ENCODE peak calls at places on chromosomes 2 and 18, in six cellular contexts. K is HL-60, J is endothelial cell of umbilical vein, D is cardiac muscle cell, M is OCI-LY7, I is AG04450. P is an unnamed sample.
A peak's percentile ranks its signal among the peaks of the same experiment; 100 is the strongest.

GRCh38 chr2:198383392-198383791 is 579.0 kb downstream of the PLCL1 start:
- DNase-seq in K (no peak), J (no peak), D (no peak), M (no peak), I (no peak), P (no peak)

GRCh38 chr2:72148975-72149555 is 1.4 kb upstream of the CYP26B1 start:
- DNase-seq in D (peak; percentile 75), K (no peak), J (peak; percentile 31), M (no peak), I (no peak), P (no peak)

GRCh38 chr2:64017811-64018714 is 1.2 kb downstream of the VPS54 start:
- DNase-seq in K (peak; percentile 40), M (peak; percentile 39), I (no peak), D (peak; percentile 58), J (peak; percentile 72), P (no peak)

GRCh38 chr2:23900927-23901322 is 26.0 kb downstream of the ATAD2B start:
- DNase-seq in M (no peak), K (no peak), I (peak; percentile 55), D (no peak), J (peak; percentile 85), P (peak; percentile 77)

GRCh38 chr18:35158728-35159443 is 81.9 kb upstream of the ZNF397 start:
- DNase-seq in M (peak; percentile 60), K (peak; percentile 89), D (no peak), J (no peak), I (no peak), P (no peak)

GRCh38 chr18:62420513-62421209 is 95.6 kb downstream of the TNFRSF11A start:
- DNase-seq in D (no peak), M (no peak), K (no peak), I (no peak), J (peak; percentile 92), P (peak; percentile 59)

GRCh38 chr2:127103243-127104165 is 3.5 kb downstream of the BIN1 start:
- DNase-seq in D (no peak), J (no peak), M (no peak), I (no peak), K (no peak), P (no peak)

GRCh38 chr2:169670215-169670651 is 24.0 kb downstream of the CFAP210 start:
- DNase-seq in J (no peak), K (no peak), M (no peak), D (no peak), I (no peak), P (no peak)

GRCh38 chr18:7281579-7281978 is 50.7 kb downstream of the LRRC30 start:
- DNase-seq in D (no peak), K (no peak), I (no peak), J (no peak), M (no peak), P (no peak)

GRCh38 chr2:47656715-47657600 is 126.0 kb upstream of the MSH6 start:
- DNase-seq in K (no peak), I (no peak), D (no peak), M (peak; percentile 57), J (no peak), P (no peak)

GRCh38 chr2:49248506-49248905 is 94.2 kb upstream of the FSHR start:
- DNase-seq in K (no peak), D (no peak), I (peak; percentile 87), M (no peak), J (peak; percentile 34), P (peak; percentile 41)

GRCh38 chr2:199160677-199161465 is 296.9 kb downstream of the SATB2 start:
- DNase-seq in J (peak; percentile 35), M (no peak), K (no peak), D (no peak), I (peak; percentile 50), P (peak; percentile 5)

GRCh38 chr2:134550566-134551164 is 168.1 kb downstream of the TMEM163 start:
- DNase-seq in D (no peak), K (no peak), J (no peak), I (no peak), M (no peak), P (no peak)

GRCh38 chr2:233976690-233977294 is 59.6 kb downstream of the TRPM8 start:
- DNase-seq in D (peak; percentile 44), I (peak; percentile 45), J (peak; percentile 57), K (peak; percentile 34), M (peak; percentile 41), P (peak; percentile 8)

GRCh38 chr18:23257686-23258565 is 122.6 kb downstream of the CABLES1 start:
- DNase-seq in J (peak; percentile 33), K (peak; percentile 61), I (no peak), D (no peak), M (no peak), P (no peak)

GRCh38 chr18:63747006-63747405 is 28.2 kb upstream of the SERPINB7 start:
- DNase-seq in M (no peak), I (no peak), K (no peak), D (no peak), J (no peak), P (no peak)

GRCh38 chr2:37414470-37414949 is 70.1 kb downstream of the QPCT start:
- DNase-seq in M (peak; percentile 70), I (peak; percentile 56), D (peak; percentile 67), J (peak; percentile 71), K (peak; percentile 40), P (no peak)

GRCh38 chr2:85920810-85921545 is 32.2 kb upstream of the ST3GAL5 start:
- DNase-seq in J (peak; percentile 11), M (no peak), D (no peak), K (no peak), I (no peak), P (no peak)

GRCh38 chr2:129888896-129889295 is 90.6 kb upstream of the RAB6C start:
- DNase-seq in I (no peak), D (no peak), J (no peak), K (no peak), M (no peak), P (no peak)

GRCh38 chr2:133303150-133303549 is 265.1 kb downstream of the NCKAP5 start:
- DNase-seq in D (no peak), M (no peak), K (no peak), J (no peak), I (peak; percentile 49), P (no peak)

GRCh38 chr2:217790681-217791392 is 212.0 kb downstream of the TNS1 start:
- DNase-seq in J (peak; percentile 17), M (no peak), D (no peak), I (peak; percentile 24), K (no peak), P (peak; percentile 14)
- H3K27ac ChIP-seq in J (no peak overlapping the region), M (no peak overlapping the region), D (no peak overlapping the region), I (peak overlapping the region; percentile 21), K (no peak overlapping the region), P (no peak overlapping the region)

DNA sequence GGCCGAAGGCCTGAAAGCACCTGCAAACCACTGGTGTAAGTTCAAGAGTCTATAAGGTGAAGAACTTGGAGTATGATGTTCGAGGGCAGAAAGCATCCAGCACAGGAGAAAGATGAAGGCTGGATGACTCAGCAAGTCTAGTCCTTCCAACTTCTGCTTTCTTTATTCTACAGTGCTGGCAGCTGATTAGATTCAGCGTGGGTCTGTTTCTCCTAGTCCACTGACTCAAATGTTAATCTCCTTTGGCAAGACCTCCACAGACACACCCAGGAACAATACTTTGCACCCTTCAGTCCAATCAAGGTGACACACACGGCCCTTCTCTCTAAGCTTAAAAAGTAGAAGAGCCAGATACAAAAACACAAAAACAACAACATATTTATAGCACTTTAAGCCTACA is 43.4 kb downstream of the NMS start:
- DNase-seq in I (no peak), K (peak; percentile 56), J (no peak), D (no peak), M (peak; percentile 27), P (no peak)
- H3K27ac ChIP-seq in I (no peak overlapping the region), K (no peak overlapping the region), J (no peak overlapping the region), D (no peak overlapping the region), M (no peak overlapping the region), P (no peak overlapping the region)

DNA sequence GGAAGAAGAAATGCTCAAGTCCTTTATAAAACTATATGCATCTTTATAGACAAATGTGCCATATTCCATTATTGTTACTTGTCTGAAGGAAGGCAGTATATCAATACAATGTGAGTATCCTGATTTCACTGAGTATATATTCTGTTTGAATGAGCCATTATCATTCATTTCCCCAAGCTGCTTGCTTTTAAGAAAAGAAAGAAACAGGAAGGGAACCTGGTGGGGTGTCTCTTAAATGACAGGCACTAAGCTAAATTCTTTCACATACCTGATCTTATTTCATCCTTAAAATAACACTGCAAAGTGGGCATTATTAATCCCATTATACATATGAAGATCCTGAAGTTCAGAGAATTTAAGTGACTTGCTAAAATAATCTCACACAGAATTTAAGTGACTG is 307.9 kb downstream of the SLC8A1 start:
- DNase-seq in J (no peak), M (no peak), D (no peak), I (no peak), K (no peak), P (no peak)
- H3K27ac ChIP-seq in J (no peak overlapping the region), M (no peak overlapping the region), D (no peak overlapping the region), I (no peak overlapping the region), K (no peak overlapping the region), P (no peak overlapping the region)

GRCh38 chr2:15561574-15562344 is 625 bp upstream of the NBAS start:
- DNase-seq in K (peak; percentile 3), J (peak; percentile 76), I (no peak), D (peak; percentile 51), M (peak; percentile 12), P (no peak)

GRCh38 chr2:15560404-15560987 is 638 bp downstream of the NBAS start:
- DNase-seq in J (peak; percentile 69), I (no peak), D (peak; percentile 56), K (peak; percentile 22), M (peak; percentile 48), P (no peak)

GRCh38 chr2:15560988-15561573 is at the start of gene NBAS:
- DNase-seq in I (peak; percentile 65), K (peak; percentile 87), M (peak; percentile 81), D (peak; percentile 88), J (peak; percentile 89), P (peak; percentile 39)

GRCh38 chr2:15563227-15564100 is 2.3 kb upstream of the NBAS start:
- DNase-seq in I (no peak), D (no peak), M (no peak), J (no peak), K (no peak), P (no peak)

GRCh38 chr2:15562354-15563031 is 1.4 kb upstream of the NBAS start:
- DNase-seq in M (no peak), J (no peak), D (no peak), K (no peak), I (no peak), P (no peak)
- H3K27ac ChIP-seq in M (no peak overlapping the region), J (no peak overlapping the region), D (peak overlapping the region; percentile 88), K (no peak overlapping the region), I (no peak overlapping the region), P (no peak overlapping the region)